ENCODE peak calls at places on chromosomes 5 and 9, in six cellular contexts. One of them, this sample, is unnamed.

GRCh38 chr5:168972650-168973241 is 328.2 kb downstream of the SLIT3 start:
- DNase-seq in astrocyte of the spinal cord: no peak
- DNase-seq in esophagus muscularis mucosa: no peak
- DNase-seq in Calu3: no peak
- DNase-seq in GM10248: no peak
- DNase-seq in ovary: no peak
- DNase-seq in this sample: no peak

GRCh38 chr9:124784503-124784902 is 7.6 kb downstream of the OLFML2A start:
- DNase-seq in astrocyte of the spinal cord: peak; percentile 28
- DNase-seq in esophagus muscularis mucosa: peak; percentile 66
- DNase-seq in Calu3: no peak
- DNase-seq in GM10248: no peak
- DNase-seq in ovary: no peak
- DNase-seq in this sample: no peak

GRCh38 chr9:117782931-117783788 is 79.0 kb downstream of the TLR4 start:
- DNase-seq in astrocyte of the spinal cord: peak; percentile 84
- DNase-seq in esophagus muscularis mucosa: no peak
- DNase-seq in Calu3: peak; percentile 51
- DNase-seq in GM10248: peak; percentile 24
- DNase-seq in ovary: peak; percentile 69
- DNase-seq in this sample: peak; percentile 54

GRCh38 chr9:21104787-21105186 is 27.0 kb upstream of the IFNB1 start:
- DNase-seq in astrocyte of the spinal cord: no peak
- DNase-seq in esophagus muscularis mucosa: peak; percentile 29
- DNase-seq in Calu3: no peak
- DNase-seq in GM10248: no peak
- DNase-seq in ovary: no peak
- DNase-seq in this sample: no peak

GRCh38 chr5:93325946-93326345 is 255.1 kb downstream of the NR2F1-AS1 start:
- DNase-seq in astrocyte of the spinal cord: no peak
- DNase-seq in esophagus muscularis mucosa: no peak
- DNase-seq in Calu3: no peak
- DNase-seq in GM10248: no peak
- DNase-seq in ovary: no peak
- DNase-seq in this sample: no peak

GRCh38 chr9:95088421-95089161 is 228.9 kb downstream of the FANCC start:
- DNase-seq in astrocyte of the spinal cord: no peak
- DNase-seq in esophagus muscularis mucosa: no peak
- DNase-seq in Calu3: no peak
- DNase-seq in GM10248: no peak
- DNase-seq in ovary: no peak
- DNase-seq in this sample: no peak

GRCh38 chr5:76849767-76850291 is at the start of gene S100Z:
- DNase-seq in astrocyte of the spinal cord: no peak
- DNase-seq in esophagus muscularis mucosa: no peak
- DNase-seq in Calu3: no peak
- DNase-seq in GM10248: no peak
- DNase-seq in ovary: no peak
- DNase-seq in this sample: no peak

GRCh38 chr5:138466058-138466899 is 1.0 kb downstream of the EGR1 start:
- DNase-seq in astrocyte of the spinal cord: peak; percentile 22
- DNase-seq in esophagus muscularis mucosa: no peak
- DNase-seq in Calu3: peak; percentile 62
- DNase-seq in GM10248: no peak
- DNase-seq in ovary: peak; percentile 59
- DNase-seq in this sample: no peak

GRCh38 chr9:119526703-119527102 is 157.5 kb upstream of the BRINP1 start:
- DNase-seq in astrocyte of the spinal cord: no peak
- DNase-seq in esophagus muscularis mucosa: no peak
- DNase-seq in Calu3: no peak
- DNase-seq in GM10248: no peak
- DNase-seq in ovary: no peak
- DNase-seq in this sample: no peak

GRCh38 chr9:122777935-122778671 is 10.6 kb upstream of the OR5C1 start:
- DNase-seq in astrocyte of the spinal cord: peak; percentile 3
- DNase-seq in esophagus muscularis mucosa: no peak
- DNase-seq in Calu3: peak; percentile 9
- DNase-seq in GM10248: peak; percentile 8
- DNase-seq in ovary: no peak
- DNase-seq in this sample: peak; percentile 32

GRCh38 chr9:121944741-121945191 is 148.3 kb downstream of the TTLL11 start:
- DNase-seq in astrocyte of the spinal cord: peak; percentile 80
- DNase-seq in esophagus muscularis mucosa: no peak
- DNase-seq in Calu3: peak; percentile 5
- DNase-seq in GM10248: no peak
- DNase-seq in ovary: no peak
- DNase-seq in this sample: peak; percentile 80

GRCh38 chr5:78568676-78569075 is 79.9 kb downstream of the LHFPL2 start:
- DNase-seq in astrocyte of the spinal cord: no peak
- DNase-seq in esophagus muscularis mucosa: peak; percentile 89
- DNase-seq in Calu3: no peak
- DNase-seq in GM10248: no peak
- DNase-seq in ovary: no peak
- DNase-seq in this sample: no peak

GRCh38 chr9:88092699-88093359 is 45.4 kb downstream of the SPATA31C2 start:
- DNase-seq in astrocyte of the spinal cord: no peak
- DNase-seq in esophagus muscularis mucosa: no peak
- DNase-seq in Calu3: no peak
- DNase-seq in GM10248: no peak
- DNase-seq in ovary: no peak
- DNase-seq in this sample: no peak

GRCh38 chr5:65037845-65038815 is 269.4 kb downstream of the CWC27 start:
- DNase-seq in astrocyte of the spinal cord: no peak
- DNase-seq in esophagus muscularis mucosa: no peak
- DNase-seq in Calu3: peak; percentile 42
- DNase-seq in GM10248: no peak
- DNase-seq in ovary: no peak
- DNase-seq in this sample: peak; percentile 50

GRCh38 chr5:169012471-169012870 is 288.5 kb downstream of the SLIT3 start:
- DNase-seq in astrocyte of the spinal cord: no peak
- DNase-seq in esophagus muscularis mucosa: no peak
- DNase-seq in Calu3: no peak
- DNase-seq in GM10248: no peak
- DNase-seq in ovary: no peak
- DNase-seq in this sample: no peak

GRCh38 chr9:137202966-137203365 is 2.4 kb upstream of the TPRN start:
- DNase-seq in astrocyte of the spinal cord: no peak
- DNase-seq in esophagus muscularis mucosa: no peak
- DNase-seq in Calu3: no peak
- DNase-seq in GM10248: no peak
- DNase-seq in ovary: no peak
- DNase-seq in this sample: no peak

GRCh38 chr9:2157277-2158105 is 142.3 kb downstream of the SMARCA2 start:
- DNase-seq in astrocyte of the spinal cord: peak; percentile 63
- DNase-seq in esophagus muscularis mucosa: no peak
- DNase-seq in Calu3: peak; percentile 14
- DNase-seq in GM10248: peak; percentile 18
- DNase-seq in ovary: peak; percentile 58
- DNase-seq in this sample: peak; percentile 80

GRCh38 chr9:119596703-119597102 is 227.5 kb upstream of the BRINP1 start:
- DNase-seq in astrocyte of the spinal cord: no peak
- DNase-seq in esophagus muscularis mucosa: no peak
- DNase-seq in Calu3: no peak
- DNase-seq in GM10248: no peak
- DNase-seq in ovary: no peak
- DNase-seq in this sample: no peak

GRCh38 chr5:5886812-5887486 is 464.5 kb downstream of the ICE1 start:
- DNase-seq in astrocyte of the spinal cord: no peak
- DNase-seq in esophagus muscularis mucosa: peak; percentile 68
- DNase-seq in Calu3: peak; percentile 56
- DNase-seq in GM10248: peak; percentile 79
- DNase-seq in ovary: no peak
- DNase-seq in this sample: no peak

GRCh38 chr9:12933957-12934356 is 159.1 kb downstream of the LURAP1L start:
- DNase-seq in astrocyte of the spinal cord: no peak
- DNase-seq in esophagus muscularis mucosa: no peak
- DNase-seq in Calu3: no peak
- DNase-seq in GM10248: no peak
- DNase-seq in ovary: no peak
- DNase-seq in this sample: peak; percentile 71

GRCh38 chr9:78973906-78974305 is 597.9 kb upstream of the TLE4 start:
- DNase-seq in astrocyte of the spinal cord: peak; percentile 42
- DNase-seq in esophagus muscularis mucosa: no peak
- DNase-seq in Calu3: no peak
- DNase-seq in GM10248: no peak
- DNase-seq in ovary: no peak
- DNase-seq in this sample: peak; percentile 91

GRCh38 chr5:1799110-1799601 is 481 bp downstream of the MRPL36 start:
- DNase-seq in astrocyte of the spinal cord: peak; percentile 18
- DNase-seq in esophagus muscularis mucosa: no peak
- DNase-seq in Calu3: no peak
- DNase-seq in GM10248: peak; percentile 57
- DNase-seq in ovary: peak; percentile 64
- DNase-seq in this sample: no peak

GRCh38 chr9:36997414-36997813 is 36.7 kb downstream of the PAX5 start:
- DNase-seq in astrocyte of the spinal cord: no peak
- DNase-seq in esophagus muscularis mucosa: no peak
- DNase-seq in Calu3: no peak
- DNase-seq in GM10248: no peak
- DNase-seq in ovary: no peak
- DNase-seq in this sample: peak; percentile 45

GRCh38 chr9:36993933-36994764 is 39.9 kb downstream of the PAX5 start:
- DNase-seq in astrocyte of the spinal cord: no peak
- DNase-seq in esophagus muscularis mucosa: no peak
- DNase-seq in Calu3: no peak
- DNase-seq in GM10248: peak; percentile 81
- DNase-seq in ovary: no peak
- DNase-seq in this sample: no peak

GRCh38 chr9:36992501-36993316 is 41.4 kb downstream of the PAX5 start:
- DNase-seq in astrocyte of the spinal cord: no peak
- DNase-seq in esophagus muscularis mucosa: no peak
- DNase-seq in Calu3: no peak
- DNase-seq in GM10248: no peak
- DNase-seq in ovary: no peak
- DNase-seq in this sample: no peak

GRCh38 chr9:36996677-36997076 is 37.4 kb downstream of the PAX5 start:
- DNase-seq in astrocyte of the spinal cord: no peak
- DNase-seq in esophagus muscularis mucosa: no peak
- DNase-seq in Calu3: no peak
- DNase-seq in GM10248: no peak
- DNase-seq in ovary: no peak
- DNase-seq in this sample: no peak

GRCh38 chr9:36995927-36996471 is 38.1 kb downstream of the PAX5 start:
- DNase-seq in astrocyte of the spinal cord: peak; percentile 53
- DNase-seq in esophagus muscularis mucosa: no peak
- DNase-seq in Calu3: peak; percentile 45
- DNase-seq in GM10248: peak; percentile 68
- DNase-seq in ovary: peak; percentile 20
- DNase-seq in this sample: peak; percentile 42
- TF ChIP-seq CTCF in astrocyte of the spinal cord: peak; percentile 73
- TF ChIP-seq CTCF in esophagus muscularis mucosa: peak; percentile 4
- TF ChIP-seq CTCF in Calu3: peak; percentile 40
- TF ChIP-seq CTCF in GM10248: peak; percentile 75
- TF ChIP-seq CTCF in ovary: no peak
- TF ChIP-seq CTCF in this sample: peak; percentile 86

DNA sequence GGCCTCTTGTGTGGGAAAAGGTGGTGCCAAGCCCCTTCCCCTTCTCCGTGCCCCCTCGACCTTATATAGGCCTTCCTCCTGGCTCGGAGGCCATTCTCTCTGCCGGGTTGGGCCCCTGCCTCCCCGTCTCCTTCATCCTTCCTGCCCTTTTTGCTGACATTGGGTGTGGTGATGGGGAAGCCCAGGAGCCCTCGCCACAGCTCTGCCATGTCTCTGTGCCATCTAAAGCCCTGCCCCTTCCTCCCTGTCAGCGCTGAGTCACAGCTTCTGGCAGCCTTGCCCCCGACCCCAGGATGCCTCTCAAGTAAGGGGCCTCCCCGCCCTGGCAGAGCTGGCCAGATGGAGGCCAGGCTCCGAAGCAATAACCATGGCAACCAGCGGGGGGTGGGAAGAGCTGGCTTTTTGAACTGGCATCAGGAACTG is 30.4 kb downstream of the JADE2 start:
- DNase-seq in astrocyte of the spinal cord: peak; percentile 72
- DNase-seq in esophagus muscularis mucosa: no peak
- DNase-seq in Calu3: peak; percentile 96
- DNase-seq in GM10248: peak; percentile 73
- DNase-seq in ovary: peak; percentile 55
- DNase-seq in this sample: peak; percentile 62
- TF ChIP-seq CTCF in astrocyte of the spinal cord: no peak
- TF ChIP-seq CTCF in esophagus muscularis mucosa: no peak
- TF ChIP-seq CTCF in Calu3: no peak
- TF ChIP-seq CTCF in GM10248: no peak
- TF ChIP-seq CTCF in ovary: no peak
- TF ChIP-seq CTCF in this sample: no peak

DNA sequence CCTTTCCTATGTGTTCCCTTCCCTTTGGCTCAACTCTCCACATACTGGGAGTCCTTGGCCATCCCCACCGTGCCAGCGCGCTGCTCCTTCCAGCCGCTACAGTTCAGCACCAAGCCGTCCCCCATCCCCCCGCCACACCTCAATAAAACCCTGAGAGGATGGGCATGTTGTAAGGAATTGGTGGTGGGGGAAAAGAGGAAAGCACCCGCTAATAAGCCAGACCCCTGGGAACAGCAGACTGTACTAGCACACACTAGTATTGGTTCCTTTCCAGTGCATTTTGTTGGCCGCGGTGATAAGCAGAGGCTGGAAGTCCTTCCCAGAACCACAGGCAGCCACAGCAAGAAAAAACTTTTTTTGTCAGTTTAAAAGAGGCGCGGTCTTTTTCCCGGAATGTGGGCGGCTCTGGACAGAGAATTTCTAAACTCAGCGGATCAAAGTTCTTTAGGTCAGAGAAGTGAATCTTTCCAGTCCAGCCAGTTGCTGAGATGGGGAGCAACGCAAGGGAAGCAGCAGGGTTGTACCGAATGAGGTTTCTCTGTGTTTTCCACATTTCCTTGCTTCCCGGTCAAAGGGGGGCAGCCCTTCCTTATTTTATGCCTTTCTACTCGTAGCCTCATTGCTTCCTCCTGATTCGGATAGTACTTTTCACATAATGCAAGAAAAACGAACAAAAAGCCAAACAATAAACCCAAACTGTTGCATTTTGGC is 2.1 kb downstream of the CHSY3 start:
- DNase-seq in astrocyte of the spinal cord: peak; percentile 57
- DNase-seq in esophagus muscularis mucosa: no peak
- DNase-seq in Calu3: peak; percentile 6
- DNase-seq in GM10248: no peak
- DNase-seq in ovary: peak; percentile 14
- DNase-seq in this sample: no peak
- TF ChIP-seq CTCF in astrocyte of the spinal cord: peak; percentile 18
- TF ChIP-seq CTCF in esophagus muscularis mucosa: no peak
- TF ChIP-seq CTCF in Calu3: no peak
- TF ChIP-seq CTCF in GM10248: no peak
- TF ChIP-seq CTCF in ovary: no peak
- TF ChIP-seq CTCF in this sample: no peak

GRCh38 chr5:40284863-40285262 is 394.9 kb upstream of the PTGER4 start:
- DNase-seq in astrocyte of the spinal cord: no peak
- DNase-seq in esophagus muscularis mucosa: no peak
- DNase-seq in Calu3: no peak
- DNase-seq in GM10248: no peak
- DNase-seq in ovary: no peak
- DNase-seq in this sample: no peak

GRCh38 chr5:40292006-40292405 is 387.7 kb upstream of the PTGER4 start:
- DNase-seq in astrocyte of the spinal cord: no peak
- DNase-seq in esophagus muscularis mucosa: no peak
- DNase-seq in Calu3: no peak
- DNase-seq in GM10248: no peak
- DNase-seq in ovary: no peak
- DNase-seq in this sample: no peak

GRCh38 chr5:40291338-40291737 is 388.4 kb upstream of the PTGER4 start:
- DNase-seq in astrocyte of the spinal cord: peak; percentile 36
- DNase-seq in esophagus muscularis mucosa: no peak
- DNase-seq in Calu3: no peak
- DNase-seq in GM10248: no peak
- DNase-seq in ovary: no peak
- DNase-seq in this sample: peak; percentile 22

GRCh38 chr5:40288791-40289475 is 390.8 kb upstream of the PTGER4 start:
- DNase-seq in astrocyte of the spinal cord: no peak
- DNase-seq in esophagus muscularis mucosa: no peak
- DNase-seq in Calu3: no peak
- DNase-seq in GM10248: no peak
- DNase-seq in ovary: no peak
- DNase-seq in this sample: no peak
- TF ChIP-seq CTCF in astrocyte of the spinal cord: no peak
- TF ChIP-seq CTCF in esophagus muscularis mucosa: no peak
- TF ChIP-seq CTCF in Calu3: no peak
- TF ChIP-seq CTCF in GM10248: no peak
- TF ChIP-seq CTCF in ovary: no peak
- TF ChIP-seq CTCF in this sample: no peak

This sample was measured in bronchial epithelial cell.